ENCODE peak calls at places on chromosomes 3 and 15, in ten cellular contexts. One of them, this sample, is unnamed. For H3K9me3, the result is how much of the 10 kb centered on the place peaks cover.

GRCh38 chr15:68372291-68372811 is 59.6 kb downstream of the ITGA11 start:
- DNase-seq in stomach: no peak
- DNase-seq in spleen: no peak
- DNase-seq in tibial artery: peak
- DNase-seq in PC-3: peak
- DNase-seq in A549: peak
- DNase-seq in pancreas: no peak
- DNase-seq in testis: peak
- DNase-seq in fibroblast of lung: peak
- DNase-seq in cardiac muscle cell: peak
- DNase-seq in this sample: peak

GRCh38 chr3:10935846-10936631 is 56.5 kb upstream of the SLC6A1 start:
- DNase-seq in stomach: no peak
- DNase-seq in spleen: peak
- DNase-seq in tibial artery: no peak
- DNase-seq in PC-3: no peak
- DNase-seq in A549: no peak
- DNase-seq in pancreas: no peak
- DNase-seq in testis: no peak
- DNase-seq in fibroblast of lung: no peak
- DNase-seq in cardiac muscle cell: no peak
- DNase-seq in this sample: no peak

GRCh38 chr15:32991544-32992192 is 202.8 kb downstream of the FMN1 start:
- DNase-seq in stomach: no peak
- DNase-seq in spleen: no peak
- DNase-seq in tibial artery: no peak
- DNase-seq in PC-3: no peak
- DNase-seq in A549: no peak
- DNase-seq in pancreas: no peak
- DNase-seq in testis: no peak
- DNase-seq in fibroblast of lung: no peak
- DNase-seq in cardiac muscle cell: no peak
- DNase-seq in this sample: no peak

GRCh38 chr3:169662215-169663070 is 1.1 kb downstream of the MECOM start:
- DNase-seq in stomach: peak
- DNase-seq in spleen: peak
- DNase-seq in tibial artery: peak
- DNase-seq in PC-3: peak
- DNase-seq in A549: peak
- DNase-seq in pancreas: peak
- DNase-seq in testis: peak
- DNase-seq in fibroblast of lung: peak
- DNase-seq in cardiac muscle cell: peak
- DNase-seq in this sample: peak

GRCh38 chr15:67127925-67128324 is 62.5 kb downstream of the SMAD3 start:
- DNase-seq in stomach: no peak
- DNase-seq in spleen: no peak
- DNase-seq in tibial artery: peak
- DNase-seq in PC-3: peak
- DNase-seq in A549: peak
- DNase-seq in pancreas: no peak
- DNase-seq in testis: no peak
- DNase-seq in fibroblast of lung: peak
- DNase-seq in cardiac muscle cell: no peak
- DNase-seq in this sample: peak

GRCh38 chr15:76012021-76012551 is at the start of gene NRG4:
- DNase-seq in stomach: peak
- DNase-seq in spleen: no peak
- DNase-seq in tibial artery: no peak
- DNase-seq in PC-3: peak
- DNase-seq in A549: peak
- DNase-seq in pancreas: peak
- DNase-seq in testis: no peak
- DNase-seq in fibroblast of lung: peak
- DNase-seq in cardiac muscle cell: no peak
- DNase-seq in this sample: peak

GRCh38 chr3:51434746-51435323 is 43.8 kb downstream of the RBM15B start:
- DNase-seq in stomach: peak
- DNase-seq in spleen: no peak
- DNase-seq in tibial artery: no peak
- DNase-seq in PC-3: peak
- DNase-seq in A549: peak
- DNase-seq in pancreas: peak
- DNase-seq in testis: peak
- DNase-seq in fibroblast of lung: peak
- DNase-seq in cardiac muscle cell: peak
- DNase-seq in this sample: peak

GRCh38 chr3:106963446-106963845 is 413.8 kb upstream of the CCDC54 start:
- DNase-seq in stomach: no peak
- DNase-seq in spleen: no peak
- DNase-seq in tibial artery: no peak
- DNase-seq in PC-3: peak
- DNase-seq in A549: no peak
- DNase-seq in pancreas: no peak
- DNase-seq in testis: peak
- DNase-seq in fibroblast of lung: peak
- DNase-seq in cardiac muscle cell: peak
- DNase-seq in this sample: no peak

GRCh38 chr3:88059380-88060160 is 515 bp downstream of the ZNF654 start:
- DNase-seq in stomach: no peak
- DNase-seq in spleen: peak
- DNase-seq in tibial artery: peak
- DNase-seq in PC-3: peak
- DNase-seq in A549: peak
- DNase-seq in pancreas: peak
- DNase-seq in testis: peak
- DNase-seq in fibroblast of lung: no peak
- DNase-seq in cardiac muscle cell: no peak
- DNase-seq in this sample: peak

GRCh38 chr15:34721802-34722795 is 32.7 kb downstream of the GJD2 start:
- DNase-seq in stomach: no peak
- DNase-seq in spleen: peak
- DNase-seq in tibial artery: peak
- DNase-seq in PC-3: no peak
- DNase-seq in A549: peak
- DNase-seq in pancreas: no peak
- DNase-seq in testis: peak
- DNase-seq in fibroblast of lung: peak
- DNase-seq in cardiac muscle cell: peak
- DNase-seq in this sample: peak

GRCh38 chr3:3836845-3837244 is 37.6 kb downstream of the LRRN1 start:
- DNase-seq in stomach: no peak
- DNase-seq in spleen: no peak
- DNase-seq in tibial artery: no peak
- DNase-seq in PC-3: no peak
- DNase-seq in A549: no peak
- DNase-seq in pancreas: no peak
- DNase-seq in testis: no peak
- DNase-seq in fibroblast of lung: no peak
- DNase-seq in cardiac muscle cell: no peak
- DNase-seq in this sample: no peak

DNA sequence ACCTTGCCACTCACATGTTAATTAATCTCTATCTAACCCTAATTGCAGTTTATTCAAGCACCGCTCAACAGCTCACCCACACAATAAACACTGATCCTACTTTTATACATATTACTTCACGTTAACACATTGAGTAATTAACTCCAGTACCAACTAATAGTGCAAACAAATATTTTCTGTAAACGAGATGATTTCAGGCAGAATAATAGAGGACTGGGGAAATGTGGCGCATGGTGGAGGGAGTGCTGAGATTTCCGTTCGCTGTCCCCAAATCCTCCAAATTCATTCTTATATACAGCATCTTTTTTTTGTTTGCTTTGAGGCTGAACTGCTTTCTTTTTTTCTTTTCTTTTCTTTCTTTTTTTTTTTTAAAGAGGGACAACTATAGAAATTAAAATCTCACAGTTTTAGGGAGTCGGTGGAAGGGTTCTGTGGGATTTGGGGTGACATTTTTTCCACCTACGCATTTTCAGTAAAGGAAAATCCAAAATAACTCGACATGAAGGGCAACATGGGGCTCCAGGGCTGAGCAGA is 2.9 kb upstream of the FEZF2 start:
- DNase-seq in stomach: no peak
- DNase-seq in spleen: no peak
- DNase-seq in tibial artery: no peak
- DNase-seq in PC-3: no peak
- DNase-seq in A549: no peak
- DNase-seq in pancreas: no peak
- DNase-seq in testis: no peak
- DNase-seq in fibroblast of lung: no peak
- DNase-seq in cardiac muscle cell: no peak
- DNase-seq in this sample: no peak
- H3K9me3 ChIP-seq in stomach: under half
- H3K9me3 ChIP-seq in spleen: under half
- H3K9me3 ChIP-seq in tibial artery: under half
- H3K9me3 ChIP-seq in PC-3: under half
- H3K9me3 ChIP-seq in A549: under half
- H3K9me3 ChIP-seq in pancreas: under half
- H3K9me3 ChIP-seq in testis: under half
- H3K9me3 ChIP-seq in fibroblast of lung: under half
- H3K9me3 ChIP-seq in cardiac muscle cell: under half
- H3K9me3 ChIP-seq in this sample: under half

DNA sequence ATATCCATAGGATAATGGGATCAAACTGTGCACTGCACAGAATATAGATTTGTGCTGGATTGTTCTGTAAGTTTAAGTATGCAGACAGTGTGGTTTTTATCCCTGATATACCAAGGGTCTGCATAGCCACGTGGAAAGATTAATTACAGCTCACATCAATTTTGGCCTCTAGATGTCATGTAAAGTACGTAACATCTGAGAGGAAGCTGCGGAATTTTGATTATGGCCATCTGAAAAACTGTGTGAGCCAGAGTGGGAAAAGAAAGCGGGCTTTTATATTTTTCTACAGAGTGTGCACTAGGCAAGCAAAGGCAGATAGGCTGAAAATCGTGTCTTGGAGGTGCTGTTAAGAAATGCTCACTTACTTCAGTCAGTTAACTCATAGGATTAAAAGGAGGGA is 562.7 kb downstream of the GBE1 start:
- DNase-seq in stomach: no peak
- DNase-seq in spleen: no peak
- DNase-seq in tibial artery: no peak
- DNase-seq in PC-3: peak
- DNase-seq in A549: no peak
- DNase-seq in pancreas: no peak
- DNase-seq in testis: no peak
- DNase-seq in fibroblast of lung: no peak
- DNase-seq in cardiac muscle cell: no peak
- DNase-seq in this sample: no peak
- TF ChIP-seq CTCF in stomach: no peak
- TF ChIP-seq CTCF in spleen: no peak
- TF ChIP-seq CTCF in tibial artery: no peak
- TF ChIP-seq CTCF in PC-3: no peak
- TF ChIP-seq CTCF in A549: no peak
- TF ChIP-seq CTCF in pancreas: no peak
- TF ChIP-seq CTCF in testis: no peak
- TF ChIP-seq CTCF in fibroblast of lung: no peak
- TF ChIP-seq CTCF in cardiac muscle cell: no peak
- TF ChIP-seq CTCF in this sample: no peak

DNA sequence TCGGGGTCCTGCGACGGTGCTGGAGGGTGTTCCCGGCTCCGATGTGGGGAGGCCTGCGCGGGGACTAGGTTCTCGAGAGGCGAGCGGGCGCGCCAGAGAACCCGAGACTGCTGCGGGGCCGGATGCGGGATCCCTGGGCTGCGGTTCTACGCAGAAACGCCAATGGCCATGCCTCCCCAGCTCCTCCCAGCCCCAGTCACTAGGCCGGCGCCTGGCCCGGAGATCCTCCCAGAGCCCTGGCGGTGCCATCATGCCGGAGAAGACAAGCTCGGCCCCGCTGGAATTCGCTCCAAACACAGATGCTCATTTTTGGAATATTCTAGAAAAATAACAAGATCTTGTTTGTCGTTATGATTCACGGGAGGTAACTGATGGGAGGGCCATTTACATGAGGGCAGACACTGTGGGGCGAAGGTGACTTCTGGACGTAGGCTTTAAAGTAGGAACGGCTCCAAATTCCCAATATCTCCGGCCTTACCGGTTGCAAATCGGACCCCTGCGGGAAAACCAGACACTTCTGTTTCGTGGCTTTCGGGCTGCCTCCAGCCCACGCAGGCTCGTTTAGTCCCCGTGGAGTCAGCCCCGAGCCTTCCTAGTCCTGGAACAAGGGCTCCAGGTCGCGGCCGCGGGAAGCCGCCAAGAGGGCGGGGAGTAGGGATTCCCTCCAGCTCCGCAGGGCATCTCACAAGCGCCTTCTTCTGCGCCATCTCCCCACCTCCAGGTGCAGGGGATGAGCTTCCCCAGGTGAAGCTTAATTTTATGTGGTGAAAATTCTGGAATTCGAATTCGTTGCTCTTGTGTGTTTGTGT is 74.8 kb upstream of the POLG start:
- DNase-seq in stomach: no peak
- DNase-seq in spleen: no peak
- DNase-seq in tibial artery: no peak
- DNase-seq in PC-3: no peak
- DNase-seq in A549: no peak
- DNase-seq in pancreas: no peak
- DNase-seq in testis: no peak
- DNase-seq in fibroblast of lung: no peak
- DNase-seq in cardiac muscle cell: no peak
- DNase-seq in this sample: no peak
- H3K9me3 ChIP-seq in stomach: under half
- H3K9me3 ChIP-seq in spleen: under half
- H3K9me3 ChIP-seq in tibial artery: under half
- H3K9me3 ChIP-seq in PC-3: under half
- H3K9me3 ChIP-seq in A549: under half
- H3K9me3 ChIP-seq in pancreas: under half
- H3K9me3 ChIP-seq in testis: under half
- H3K9me3 ChIP-seq in fibroblast of lung: under half
- H3K9me3 ChIP-seq in cardiac muscle cell: under half
- H3K9me3 ChIP-seq in this sample: under half

DNA sequence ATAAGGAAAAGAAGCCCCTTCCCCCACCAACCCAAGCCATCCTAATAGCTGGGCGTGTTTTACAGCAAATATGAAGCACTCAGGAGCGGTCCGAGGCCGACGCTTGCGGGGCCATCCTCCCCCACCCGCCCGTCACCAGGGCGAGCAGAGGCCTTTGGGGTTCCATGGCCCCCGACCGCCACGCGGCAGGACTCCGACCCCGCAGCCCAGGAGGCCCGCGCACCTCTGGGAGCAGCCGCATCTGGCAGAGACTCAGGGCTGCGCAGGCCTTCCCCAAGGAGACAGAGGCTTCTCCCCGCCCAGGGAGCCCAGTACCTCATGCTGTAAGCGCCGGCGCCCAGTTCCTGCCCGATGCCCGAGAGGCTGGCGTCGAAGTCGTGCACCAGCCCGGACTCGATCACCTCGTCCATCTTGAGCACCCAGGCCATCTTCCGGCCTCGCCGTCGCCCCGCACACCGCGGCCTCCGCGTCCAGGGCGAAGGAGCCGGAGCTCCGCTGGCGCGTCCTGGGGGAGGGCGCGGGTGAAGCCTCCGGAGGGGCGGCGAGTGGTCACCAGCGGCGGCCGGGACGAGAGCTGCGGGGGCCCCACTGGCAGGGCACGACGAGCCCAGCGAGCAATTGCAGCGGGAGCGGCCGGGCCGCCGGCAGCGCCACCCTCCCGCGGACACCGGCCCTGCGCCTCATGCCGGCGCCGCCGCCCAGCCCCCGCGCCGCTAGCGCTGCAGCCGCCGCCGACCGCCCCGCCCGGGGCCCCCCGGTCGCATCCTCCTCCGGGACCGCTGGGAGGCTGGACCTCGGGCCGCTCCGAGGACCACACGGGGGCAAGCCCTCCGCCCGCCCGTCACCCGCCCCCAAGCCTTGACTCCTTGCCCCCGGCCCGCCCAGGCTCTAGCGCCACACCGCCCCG is 531 bp downstream of the UBP1 start:
- DNase-seq in stomach: peak
- DNase-seq in spleen: no peak
- DNase-seq in tibial artery: peak
- DNase-seq in PC-3: peak
- DNase-seq in A549: peak
- DNase-seq in pancreas: peak
- DNase-seq in testis: peak
- DNase-seq in fibroblast of lung: peak
- DNase-seq in cardiac muscle cell: peak
- DNase-seq in this sample: peak
- TF ChIP-seq CTCF in stomach: no peak
- TF ChIP-seq CTCF in spleen: peak
- TF ChIP-seq CTCF in tibial artery: peak
- TF ChIP-seq CTCF in PC-3: no peak
- TF ChIP-seq CTCF in A549: peak
- TF ChIP-seq CTCF in pancreas: no peak
- TF ChIP-seq CTCF in testis: no peak
- TF ChIP-seq CTCF in fibroblast of lung: no peak
- TF ChIP-seq CTCF in cardiac muscle cell: peak
- TF ChIP-seq CTCF in this sample: peak

This sample was measured in thyroid gland.